ENCODE peak calls at places on chromosome 21, in six cellular contexts. Y, M, T, X, G and S are unnamed samples.

GRCh38 chr21:39726133-39726532 is 18.9 kb upstream of the IGSF5 start:
- DNase-seq in Y (no peak), M (no peak), T (no peak), X (no peak), G (no peak), S (no peak)

GRCh38 chr21:21714396-21714795 is 716.2 kb downstream of the NCAM2 start:
- DNase-seq in Y (no peak), M (no peak), T (no peak), X (no peak), G (no peak), S (no peak)

GRCh38 chr21:37687001-37687400 is 229.3 kb downstream of the KCNJ6 start:
- DNase-seq in Y (no peak), M (no peak), T (no peak), X (no peak), G (no peak), S (no peak)

GRCh38 chr21:36647279-36648093 is 51.4 kb upstream of the SIM2 start:
- DNase-seq in Y (no peak), M (no peak), T (no peak), X (no peak), G (no peak), S (no peak)

GRCh38 chr21:38806942-38807284 is 1.2 kb downstream of the ETS2 start:
- DNase-seq in Y (no peak), M (no peak), T (no peak), X (no peak), G (no peak), S (no peak)

GRCh38 chr21:34020934-34021553 is 52.3 kb upstream of the MRPS6 start:
- DNase-seq in Y (no peak), M (no peak), T (no peak), X (no peak), G (no peak), S (no peak)

GRCh38 chr21:46126321-46127238 is 28.7 kb downstream of the COL6A2 start:
- DNase-seq in Y (no peak), M (no peak), T (peak), X (no peak), G (peak), S (no peak)

GRCh38 chr21:23936224-23936623 is 1671.1 kb downstream of the MRPL39 start:
- DNase-seq in Y (peak), M (no peak), T (no peak), X (no peak), G (no peak), S (peak)

GRCh38 chr21:45985471-45986315 is 4.1 kb downstream of the COL6A1 start:
- DNase-seq in Y (no peak), M (no peak), T (peak), X (no peak), G (peak), S (no peak)

GRCh38 chr21:17821121-17821520 is 2.0 kb upstream of the C21orf91 start:
- DNase-seq in Y (no peak), M (no peak), T (no peak), X (no peak), G (no peak), S (no peak)

GRCh38 chr21:45990741-45991605 is 9.4 kb downstream of the COL6A1 start:
- DNase-seq in Y (no peak), M (no peak), T (peak), X (no peak), G (no peak), S (no peak)

GRCh38 chr21:36297938-36298572 is 21.9 kb upstream of the MORC3 start:
- DNase-seq in Y (peak), M (peak), T (no peak), X (peak), G (peak), S (no peak)

GRCh38 chr21:42175110-42175710 is 43.7 kb upstream of the ABCG1 start:
- DNase-seq in Y (no peak), M (no peak), T (no peak), X (no peak), G (no peak), S (no peak)

GRCh38 chr21:45539046-45539795 is 3.0 kb downstream of the SLC19A1 start:
- DNase-seq in Y (no peak), M (no peak), T (peak), X (no peak), G (peak), S (no peak)

GRCh38 chr21:38267136-38267535 is 10.3 kb downstream of the KCNJ15 start:
- DNase-seq in Y (no peak), M (no peak), T (no peak), X (peak), G (no peak), S (no peak)

GRCh38 chr21:15141236-15141970 is 76.6 kb upstream of the NRIP1 start:
- DNase-seq in Y (no peak), M (no peak), T (no peak), X (no peak), G (no peak), S (no peak)

GRCh38 chr21:32888971-32889370 is 117.4 kb upstream of the PAXBP1 start:
- DNase-seq in Y (no peak), M (no peak), T (no peak), X (no peak), G (no peak), S (no peak)
- H3K27ac ChIP-seq in Y (no peak), M (no peak), T (no peak), X (no peak), G (no peak), S (no peak)

GRCh38 chr21:16302851-16303282 is 573.1 kb downstream of the USP25 start:
- DNase-seq in Y (no peak), M (no peak), T (no peak), X (no peak), G (peak), S (peak)
- H3K27ac ChIP-seq in Y (no peak), M (no peak), T (peak), X (no peak), G (peak), S (peak)

DNA sequence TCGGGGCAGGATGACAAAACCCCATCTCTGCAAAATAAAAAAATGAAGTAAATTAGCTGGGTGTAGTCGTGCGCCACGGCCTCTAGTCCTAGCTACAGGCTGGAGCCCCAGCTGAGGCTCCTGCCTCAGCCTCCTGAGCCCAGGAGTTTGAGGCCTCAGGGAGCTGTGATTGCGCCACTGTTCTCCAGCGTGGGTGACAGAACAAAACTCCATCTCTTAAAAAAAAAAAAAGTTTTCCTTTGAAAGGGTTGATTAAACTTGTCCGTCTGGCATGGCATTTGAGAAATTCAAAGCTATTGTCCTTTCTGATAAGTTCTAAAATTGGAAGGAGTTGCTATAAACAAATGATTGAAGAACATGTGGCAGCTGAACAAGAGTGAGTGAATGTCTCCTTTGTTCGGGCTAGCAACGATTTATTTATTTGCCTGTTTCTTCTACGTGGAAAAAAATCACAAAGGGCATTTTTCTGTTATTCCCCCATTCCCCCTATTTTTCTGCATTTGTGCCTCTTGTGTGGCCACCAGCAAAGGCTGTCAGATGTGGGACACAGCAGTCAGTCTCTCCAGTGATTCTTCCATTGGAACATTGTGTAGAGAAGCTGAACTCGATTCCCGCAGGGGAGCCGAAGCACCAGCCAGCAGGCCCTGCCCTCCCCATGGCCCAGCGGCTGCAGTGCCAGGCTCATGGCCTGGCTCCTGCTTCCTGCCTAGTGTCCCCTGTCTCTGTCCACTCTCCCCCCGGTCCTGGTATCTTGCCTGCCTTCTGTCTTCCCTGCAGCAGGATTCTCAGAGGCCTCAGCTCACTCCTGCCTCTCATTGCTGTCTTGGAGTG is 21.5 kb upstream of the PWP2 start:
- DNase-seq in Y (no peak), M (no peak), T (no peak), X (no peak), G (no peak), S (peak)
- H3K27ac ChIP-seq in Y (no peak), M (peak), T (peak), X (no peak), G (no peak), S (peak)

DNA sequence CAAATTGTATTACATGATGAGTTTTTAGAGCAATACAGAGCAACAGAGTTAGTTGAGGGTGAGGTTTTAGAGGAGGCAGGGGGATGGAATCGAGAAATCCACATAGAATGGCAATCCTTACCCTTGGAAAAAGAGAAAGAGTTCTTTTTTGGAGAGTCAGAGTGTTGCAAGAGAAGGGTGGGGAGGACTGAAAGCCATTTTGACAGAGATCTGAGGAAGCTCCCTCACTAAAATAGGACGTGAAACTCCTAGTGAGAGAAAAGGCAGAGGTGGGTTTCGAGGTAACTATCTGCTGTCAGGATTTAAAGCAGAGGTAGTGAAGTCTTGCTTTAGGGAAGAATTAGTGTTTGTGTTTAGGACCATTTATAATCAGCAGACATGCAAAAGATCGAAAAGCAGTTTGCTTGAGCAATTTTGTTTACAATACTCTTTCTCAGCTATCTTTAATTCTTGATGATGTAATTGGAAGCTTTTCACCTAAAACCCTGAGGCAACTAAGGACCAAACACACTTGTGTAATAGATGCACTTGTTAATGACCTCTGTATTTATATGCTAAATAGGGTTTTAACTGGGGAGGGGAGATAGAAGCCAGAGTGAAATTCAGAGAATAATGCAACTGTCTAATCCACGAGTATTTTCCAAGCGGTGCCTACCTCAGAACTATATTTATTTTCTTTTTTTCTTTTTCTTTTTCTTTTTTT is 20.0 kb downstream of the ADAMTS5 start:
- DNase-seq in Y (no peak), M (no peak), T (no peak), X (no peak), G (no peak), S (no peak)
- H3K27ac ChIP-seq in Y (no peak), M (no peak), T (peak), X (no peak), G (no peak), S (no peak)

GRCh38 chr21:28818663-28819278 is 173.9 kb downstream of the LTN1 start:
- DNase-seq in Y (no peak), M (no peak), T (no peak), X (no peak), G (no peak), S (no peak)

GRCh38 chr21:28823464-28823863 is 169.2 kb downstream of the LTN1 start:
- DNase-seq in Y (no peak), M (no peak), T (no peak), X (no peak), G (no peak), S (no peak)

GRCh38 chr21:28822064-28822402 is 170.6 kb downstream of the LTN1 start:
- DNase-seq in Y (no peak), M (no peak), T (no peak), X (no peak), G (no peak), S (no peak)

GRCh38 chr21:28822882-28823335 is 169.8 kb downstream of the LTN1 start:
- DNase-seq in Y (no peak), M (no peak), T (no peak), X (no peak), G (no peak), S (no peak)

GRCh38 chr21:28821276-28822063 is 171.2 kb downstream of the LTN1 start:
- DNase-seq in Y (no peak), M (no peak), T (no peak), X (no peak), G (no peak), S (no peak)
- H3K27ac ChIP-seq in Y (no peak), M (no peak), T (no peak), X (no peak), G (peak), S (no peak)